ENCODE peak calls at places on chromosomes 1 and 21, in ten cellular contexts. X, K, M, V, G, O, U, N, W and S are unnamed samples.

GRCh38 chr1:214551436-214552173 is at the start of gene PTPN14:
- DNase-seq in X (peak; percentile 92), K (peak; percentile 94), M (no peak), V (peak; percentile 76), G (peak; percentile 65), O (peak; percentile 75), U (peak; percentile 97), N (peak; percentile 79), W (no peak), S (peak; percentile 73)

GRCh38 chr1:184507604-184508289 is 120.9 kb downstream of the C1orf21 start:
- DNase-seq in X (no peak), K (no peak), M (no peak), V (no peak), G (no peak), O (no peak), U (no peak), N (no peak), W (no peak), S (no peak)

GRCh38 chr1:23619299-23620188 is 60.2 kb upstream of the ID3 start:
- DNase-seq in X (no peak), K (peak; percentile 73), M (peak; percentile 59), V (peak; percentile 57), G (peak; percentile 90), O (no peak), U (no peak), N (peak; percentile 78), W (peak; percentile 89), S (peak; percentile 76)

GRCh38 chr21:42091899-42092508 is 20.9 kb downstream of the UMODL1 start:
- DNase-seq in X (no peak), K (no peak), M (no peak), V (no peak), G (no peak), O (no peak), U (no peak), N (no peak), W (no peak), S (peak; percentile 64)

GRCh38 chr1:21022279-21023040 is 154.2 kb downstream of the EIF4G3 start:
- DNase-seq in X (peak; percentile 79), K (peak; percentile 82), M (no peak), V (no peak), G (peak; percentile 80), O (no peak), U (peak; percentile 82), N (peak; percentile 81), W (no peak), S (peak; percentile 100)

GRCh38 chr1:239606850-239607400 is 220.6 kb downstream of the CHRM3 start:
- DNase-seq in X (no peak), K (no peak), M (no peak), V (no peak), G (no peak), O (no peak), U (no peak), N (no peak), W (no peak), S (no peak)

GRCh38 chr1:36207339-36207738 is 16.9 kb upstream of the THRAP3 start:
- DNase-seq in X (no peak), K (no peak), M (no peak), V (peak; percentile 61), G (peak; percentile 7), O (no peak), U (no peak), N (peak; percentile 12), W (no peak), S (no peak)

GRCh38 chr1:193538690-193539089 is 352.3 kb upstream of the B3GALT2 start:
- DNase-seq in X (no peak), K (no peak), M (no peak), V (no peak), G (no peak), O (no peak), U (no peak), N (no peak), W (no peak), S (no peak)

GRCh38 chr1:66867501-66867900 is 57.2 kb downstream of the DNAI4 start:
- DNase-seq in X (no peak), K (no peak), M (no peak), V (no peak), G (no peak), O (no peak), U (no peak), N (no peak), W (no peak), S (no peak)

GRCh38 chr1:20216574-20216973 is 30.3 kb upstream of the PLA2G2C start:
- DNase-seq in X (no peak), K (no peak), M (no peak), V (no peak), G (no peak), O (no peak), U (no peak), N (peak; percentile 55), W (no peak), S (peak; percentile 71)

GRCh38 chr1:172356620-172357019 is 63.9 kb upstream of the C1orf105 start:
- DNase-seq in X (peak; percentile 74), K (no peak), M (no peak), V (no peak), G (no peak), O (no peak), U (peak; percentile 56), N (peak; percentile 71), W (no peak), S (no peak)